ENCODE peak calls at places on chromosomes 6 and 20, in four cellular contexts. One of them, this sample, is unnamed.
A peak's percentile ranks its signal among the peaks of the same experiment; 100 is the strongest.

GRCh38 chr6:26045046-26045938 is 41.9 kb upstream of the HFE start:
- DNase-seq in neuronal stem cell: peak; percentile 80
- DNase-seq in IMR-90: peak; percentile 94
- DNase-seq in H9: no peak
- DNase-seq in this sample: peak; percentile 96

GRCh38 chr6:24472181-24472580 is 17.2 kb downstream of the GPLD1 start:
- DNase-seq in neuronal stem cell: no peak
- DNase-seq in IMR-90: peak; percentile 12
- DNase-seq in H9: no peak
- DNase-seq in this sample: no peak

GRCh38 chr6:140897804-140898573 is 1234.7 kb upstream of the GJE1 start:
- DNase-seq in neuronal stem cell: no peak
- DNase-seq in IMR-90: no peak
- DNase-seq in H9: no peak
- DNase-seq in this sample: no peak

GRCh38 chr6:10297825-10298224 is 117.0 kb downstream of the TFAP2A start:
- DNase-seq in neuronal stem cell: no peak
- DNase-seq in IMR-90: peak; percentile 5
- DNase-seq in H9: no peak
- DNase-seq in this sample: no peak

GRCh38 chr20:48875914-48876240 is 45.6 kb upstream of the ARFGEF2 start:
- DNase-seq in neuronal stem cell: no peak
- DNase-seq in IMR-90: no peak
- DNase-seq in H9: no peak
- DNase-seq in this sample: no peak

GRCh38 chr20:31566658-31567379 is 38.3 kb upstream of the ID1 start:
- DNase-seq in neuronal stem cell: no peak
- DNase-seq in IMR-90: no peak
- DNase-seq in H9: peak; percentile 69
- DNase-seq in this sample: no peak

GRCh38 chr6:159429427-159429826 is 260.2 kb downstream of the FNDC1 start:
- DNase-seq in neuronal stem cell: no peak
- DNase-seq in IMR-90: no peak
- DNase-seq in H9: no peak
- DNase-seq in this sample: no peak

GRCh38 chr6:144601221-144601620 is 316.1 kb downstream of the UTRN start:
- DNase-seq in neuronal stem cell: no peak
- DNase-seq in IMR-90: no peak
- DNase-seq in H9: no peak
- DNase-seq in this sample: no peak

GRCh38 chr6:138724015-138724414 is 49.6 kb upstream of the CCDC28A start:
- DNase-seq in neuronal stem cell: no peak
- DNase-seq in IMR-90: no peak
- DNase-seq in H9: no peak
- DNase-seq in this sample: peak; percentile 27

GRCh38 chr6:169950558-169950957 is 199.1 kb downstream of the ERMARD start:
- DNase-seq in neuronal stem cell: no peak
- DNase-seq in IMR-90: no peak
- DNase-seq in H9: no peak
- DNase-seq in this sample: no peak

GRCh38 chr20:55514498-55514897 is 490.8 kb downstream of the CBLN4 start:
- DNase-seq in neuronal stem cell: no peak
- DNase-seq in IMR-90: no peak
- DNase-seq in H9: no peak
- DNase-seq in this sample: peak; percentile 11

GRCh38 chr6:166556871-166557322 is 29.6 kb downstream of the RAMACL start:
- DNase-seq in neuronal stem cell: no peak
- DNase-seq in IMR-90: peak; percentile 65
- DNase-seq in H9: no peak
- DNase-seq in this sample: no peak

GRCh38 chr6:107314644-107315043 is 144.7 kb downstream of the PDSS2 start:
- DNase-seq in neuronal stem cell: no peak
- DNase-seq in IMR-90: no peak
- DNase-seq in H9: no peak
- DNase-seq in this sample: no peak

GRCh38 chr6:127212376-127212775 is 54.3 kb upstream of the RNF146 start:
- DNase-seq in neuronal stem cell: no peak
- DNase-seq in IMR-90: no peak
- DNase-seq in H9: no peak
- DNase-seq in this sample: no peak
- H3K23ac ChIP-seq in neuronal stem cell: no peak overlapping the region
- H3K23ac ChIP-seq in IMR-90: no peak overlapping the region
- H3K23ac ChIP-seq in H9: no peak overlapping the region
- H3K23ac ChIP-seq in this sample: no peak overlapping the region

DNA sequence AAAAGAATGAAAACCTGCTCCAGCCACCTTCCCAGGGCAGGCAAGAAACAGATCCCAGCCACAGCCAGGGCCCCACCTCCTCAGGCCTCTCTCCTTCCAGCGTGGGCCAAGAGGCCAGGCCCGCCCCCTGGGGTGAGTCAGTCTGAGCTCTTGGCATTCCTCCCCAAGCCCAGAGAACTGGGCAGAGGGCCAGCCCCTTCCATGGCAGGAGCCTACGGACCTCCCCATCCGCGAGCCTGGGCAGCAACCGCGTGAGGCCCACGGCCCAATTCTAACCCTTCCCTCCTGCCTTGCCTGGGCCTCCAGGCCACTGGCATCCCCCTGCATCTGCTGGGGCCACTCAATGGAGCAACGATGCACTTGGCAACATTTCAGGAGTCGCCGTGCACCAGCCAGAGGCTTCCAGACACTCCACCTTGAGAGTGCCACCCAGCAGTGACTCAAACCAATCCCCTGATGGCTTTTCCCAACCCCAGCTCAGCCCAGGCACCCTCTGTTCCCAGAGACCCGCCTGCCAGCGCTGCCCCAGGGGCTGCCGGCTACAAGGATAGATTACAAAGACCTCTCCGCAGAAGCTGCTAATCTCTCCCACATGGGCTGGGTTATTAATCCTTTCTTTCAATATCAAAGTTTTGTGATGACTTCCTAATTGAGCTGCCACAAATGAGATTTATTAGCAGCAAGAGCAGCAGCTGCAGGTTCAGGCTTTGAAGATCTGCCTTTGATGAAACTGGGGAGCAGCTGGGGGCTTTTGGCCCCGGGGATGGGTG is 85.8 kb downstream of the NFATC2 start:
- DNase-seq in neuronal stem cell: no peak
- DNase-seq in IMR-90: peak; percentile 95
- DNase-seq in H9: peak; percentile 54
- DNase-seq in this sample: peak; percentile 56
- H3K23ac ChIP-seq in neuronal stem cell: no peak overlapping the region
- H3K23ac ChIP-seq in IMR-90: peak overlapping the region; percentile 59
- H3K23ac ChIP-seq in H9: no peak overlapping the region
- H3K23ac ChIP-seq in this sample: no peak overlapping the region

GRCh38 chr20:62019881-62020492 is 45.7 kb downstream of the TAF4 start:
- DNase-seq in neuronal stem cell: no peak
- DNase-seq in IMR-90: no peak
- DNase-seq in H9: no peak
- DNase-seq in this sample: no peak

GRCh38 chr20:62021794-62022419 is 43.8 kb downstream of the TAF4 start:
- DNase-seq in neuronal stem cell: no peak
- DNase-seq in IMR-90: no peak
- DNase-seq in H9: no peak
- DNase-seq in this sample: no peak

GRCh38 chr20:62020935-62021701 is 44.6 kb downstream of the TAF4 start:
- DNase-seq in neuronal stem cell: no peak
- DNase-seq in IMR-90: peak; percentile 54
- DNase-seq in H9: no peak
- DNase-seq in this sample: no peak

GRCh38 chr20:62023935-62024334 is 41.7 kb downstream of the TAF4 start:
- DNase-seq in neuronal stem cell: no peak
- DNase-seq in IMR-90: no peak
- DNase-seq in H9: no peak
- DNase-seq in this sample: no peak

DNA sequence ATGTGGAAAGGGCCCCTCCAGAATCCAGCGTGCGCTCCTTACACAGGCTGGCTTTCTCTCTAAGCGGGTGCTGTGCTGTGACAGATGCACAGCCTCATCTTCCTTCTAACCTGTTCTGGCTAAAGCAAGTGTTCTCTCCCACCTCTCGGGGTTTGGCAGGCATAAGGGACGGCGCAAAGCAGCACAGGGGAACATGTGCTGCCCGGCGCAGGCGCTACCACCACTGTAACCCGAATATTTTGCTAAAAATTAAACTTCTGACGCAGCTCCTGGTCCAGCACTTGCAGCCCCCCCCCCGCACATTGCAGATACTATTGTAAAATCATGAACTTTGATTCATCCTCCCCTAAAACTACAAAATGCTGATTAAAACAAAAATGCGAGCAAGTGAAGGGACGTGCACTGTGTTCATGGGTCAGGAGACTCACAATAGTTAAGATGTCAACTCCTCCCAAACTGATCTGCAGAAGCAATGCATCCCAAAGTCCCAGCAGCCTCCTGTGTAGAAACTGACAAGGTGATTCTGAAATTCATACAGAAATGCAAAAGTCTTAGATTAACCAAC is 43.0 kb downstream of the TAF4 start:
- DNase-seq in neuronal stem cell: no peak
- DNase-seq in IMR-90: no peak
- DNase-seq in H9: no peak
- DNase-seq in this sample: no peak
- H3K23ac ChIP-seq in neuronal stem cell: no peak overlapping the region
- H3K23ac ChIP-seq in IMR-90: no peak overlapping the region
- H3K23ac ChIP-seq in H9: no peak overlapping the region
- H3K23ac ChIP-seq in this sample: no peak overlapping the region

DNA sequence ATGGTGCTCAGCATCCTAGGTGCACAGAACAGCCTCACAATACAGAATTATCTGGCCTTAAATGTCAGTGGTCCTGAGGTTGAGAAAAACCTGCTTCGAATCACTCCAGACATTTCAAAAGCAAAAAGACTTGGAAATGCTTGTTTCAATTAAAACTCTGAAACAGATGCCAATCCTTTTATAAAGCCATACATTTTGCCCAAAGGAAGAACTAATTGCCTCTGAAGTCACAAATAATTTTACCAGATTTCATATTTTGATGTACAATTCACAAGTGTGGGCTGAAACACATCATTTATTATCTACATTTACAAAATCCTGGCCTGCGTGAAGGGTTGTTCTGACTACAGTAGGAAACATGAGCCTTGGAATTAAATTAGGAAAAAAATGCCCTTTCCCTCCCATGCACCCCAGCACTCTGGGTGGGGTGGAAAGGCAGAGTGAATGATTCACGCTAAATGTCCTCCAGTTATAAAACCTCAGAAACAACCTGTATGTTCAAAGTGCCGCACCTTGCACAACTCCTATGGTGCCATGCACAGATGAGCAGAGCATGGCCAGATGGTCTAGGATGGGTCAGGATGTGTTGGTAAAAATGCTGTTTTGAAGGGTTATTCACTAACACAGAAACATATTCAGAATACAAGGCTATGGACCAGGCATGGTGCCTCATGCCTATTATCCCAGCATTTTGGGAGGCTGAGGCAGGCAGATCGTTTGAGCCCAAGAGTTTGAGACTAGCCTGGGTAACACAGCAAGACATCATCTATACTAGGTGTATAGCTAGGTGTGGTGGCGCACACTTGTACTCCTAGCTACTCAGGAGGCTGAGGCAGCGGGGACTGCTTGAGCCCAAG is 87.0 kb downstream of the ZMYND8 start:
- DNase-seq in neuronal stem cell: no peak
- DNase-seq in IMR-90: no peak
- DNase-seq in H9: no peak
- DNase-seq in this sample: no peak
- H3K23ac ChIP-seq in neuronal stem cell: no peak overlapping the region
- H3K23ac ChIP-seq in IMR-90: no peak overlapping the region
- H3K23ac ChIP-seq in H9: no peak overlapping the region
- H3K23ac ChIP-seq in this sample: no peak overlapping the region

GRCh38 chr6:13288969-13289391 is 39.4 kb downstream of the TBC1D7 start:
- DNase-seq in neuronal stem cell: no peak
- DNase-seq in IMR-90: no peak
- DNase-seq in H9: peak; percentile 16
- DNase-seq in this sample: no peak
- H3K23ac ChIP-seq in neuronal stem cell: no peak overlapping the region
- H3K23ac ChIP-seq in IMR-90: no peak overlapping the region
- H3K23ac ChIP-seq in H9: no peak overlapping the region
- H3K23ac ChIP-seq in this sample: no peak overlapping the region

This sample was measured in mesendoderm.